ENCODE peak calls at places on chromosomes 3 and 15, in ten cellular contexts. L is small intestine, I is breast epithelium, Q is skeletal muscle cell, E is right cardiac atrium, G is H7, W is epithelial cell of esophagus, U is neural progenitor cell, A is coronary artery, R is heart left ventricle. K is an unnamed sample.

GRCh38 chr3:58034738-58035511 is 26.7 kb downstream of the FLNB start:
- DNase-seq in L (no peak), I (no peak), Q (no peak), E (no peak), G (no peak), W (no peak), U (peak; percentile 53), A (no peak), R (no peak), K (peak; percentile 56)

GRCh38 chr3:16550676-16551341 is 37.3 kb upstream of the RFTN1 start:
- DNase-seq in L (peak; percentile 74), I (no peak), Q (peak; percentile 56), E (peak; percentile 60), G (peak; percentile 54), W (peak; percentile 93), U (peak; percentile 82), A (no peak), R (peak; percentile 58), K (peak; percentile 71)

GRCh38 chr3:172125963-172126403 is 86.6 kb downstream of the FNDC3B start:
- DNase-seq in L (no peak), I (no peak), Q (no peak), E (peak; percentile 80), G (no peak), W (no peak), U (no peak), A (peak; percentile 85), R (peak; percentile 64), K (no peak)

GRCh38 chr3:180048840-180049239 is 12.1 kb upstream of the PEX5L start:
- DNase-seq in L (no peak), I (no peak), Q (peak; percentile 22), E (no peak), G (no peak), W (peak; percentile 29), U (no peak), A (no peak), R (no peak), K (no peak)

GRCh38 chr3:105845488-105845887 is 23.3 kb downstream of the CBLB start:
- DNase-seq in L (no peak), I (no peak), Q (no peak), E (no peak), G (no peak), W (no peak), U (peak; percentile 35), A (no peak), R (no peak), K (no peak)

GRCh38 chr3:50262778-50263177 is 6.2 kb upstream of the SEMA3B start:
- DNase-seq in L (no peak), I (no peak), Q (no peak), E (no peak), G (no peak), W (no peak), U (no peak), A (no peak), R (no peak), K (no peak)

GRCh38 chr3:129001817-129002572 is 891 bp downstream of the EFCC1 start:
- DNase-seq in L (no peak), I (no peak), Q (no peak), E (no peak), G (peak; percentile 83), W (peak; percentile 35), U (peak; percentile 83), A (no peak), R (no peak), K (no peak)

GRCh38 chr3:124760601-124761000 is 30.3 kb downstream of the UMPS start:
- DNase-seq in L (peak; percentile 39), I (no peak), Q (peak; percentile 56), E (no peak), G (peak; percentile 30), W (peak; percentile 38), U (no peak), A (no peak), R (no peak), K (no peak)

GRCh38 chr15:60583946-60584345 is 105.0 kb upstream of the ICE2 start:
- DNase-seq in L (no peak), I (no peak), Q (no peak), E (no peak), G (no peak), W (peak; percentile 15), U (no peak), A (no peak), R (no peak), K (no peak)

GRCh38 chr3:140914384-140914945 is 27.2 kb upstream of the SLC25A36 start:
- DNase-seq in L (no peak), I (no peak), Q (peak; percentile 30), E (no peak), G (no peak), W (no peak), U (no peak), A (no peak), R (no peak), K (no peak)

DNA sequence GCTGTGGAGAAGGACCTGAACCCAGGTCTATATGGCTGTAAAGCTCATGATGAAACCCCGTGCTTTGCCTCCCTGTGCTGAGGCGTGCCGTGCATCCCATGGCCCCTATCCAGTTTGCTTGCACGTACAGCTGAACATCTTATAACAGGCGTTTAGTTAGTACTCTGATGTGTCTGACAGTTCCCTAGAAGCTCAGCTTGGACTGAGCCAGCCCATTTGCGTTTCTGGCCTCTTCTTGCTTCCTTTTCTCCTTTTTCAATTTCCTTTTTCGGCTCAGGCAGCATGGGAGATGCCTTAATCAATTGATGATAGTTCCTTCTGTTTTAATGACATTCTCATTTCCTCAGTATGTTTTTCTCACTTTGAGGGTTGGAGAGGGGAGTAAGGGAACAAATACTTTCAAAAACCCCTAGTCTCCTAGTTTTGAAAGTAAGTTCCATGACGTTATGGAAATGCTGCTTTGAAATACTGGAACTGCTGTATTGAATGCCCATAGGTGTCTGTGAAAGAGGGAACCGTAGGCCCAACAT is 18.8 kb downstream of the IL1RAP start:
- DNase-seq in L (no peak), I (no peak), Q (no peak), E (no peak), G (no peak), W (no peak), U (no peak), A (no peak), R (no peak), K (no peak)
- H3K4me3 ChIP-seq in L (no peak overlapping the region), I (no peak overlapping the region), Q (no peak overlapping the region), E (no peak overlapping the region), G (no peak overlapping the region), W (no peak overlapping the region), U (no peak overlapping the region), A (no peak overlapping the region), R (no peak overlapping the region), K (no peak overlapping the region)

DNA sequence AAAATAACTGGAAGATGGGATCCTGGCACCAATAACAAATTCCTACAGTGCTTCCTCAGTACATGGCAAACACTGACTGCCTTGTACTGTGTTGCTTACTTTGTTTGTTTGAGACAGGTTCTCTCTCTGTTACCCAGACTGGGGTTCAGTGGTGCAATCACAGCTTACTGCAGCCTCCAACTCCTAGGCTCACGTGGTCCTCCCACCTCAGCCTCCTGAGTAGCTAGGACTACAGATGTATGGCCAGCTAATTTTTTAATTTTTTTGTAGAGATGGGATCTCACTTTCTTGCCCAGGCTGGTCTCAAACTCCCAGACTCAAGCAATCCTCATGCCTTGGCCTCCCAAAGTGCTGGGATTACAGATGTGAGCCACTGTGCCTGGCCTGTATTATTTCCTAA is 3.7 kb upstream of the ALPK3 start:
- DNase-seq in L (no peak), I (no peak), Q (no peak), E (no peak), G (no peak), W (no peak), U (no peak), A (no peak), R (no peak), K (no peak)
- H3K4me3 ChIP-seq in L (no peak overlapping the region), I (no peak overlapping the region), Q (no peak overlapping the region), E (no peak overlapping the region), G (no peak overlapping the region), W (no peak overlapping the region), U (no peak overlapping the region), A (no peak overlapping the region), R (no peak overlapping the region), K (no peak overlapping the region)

GRCh38 chr15:66619152-66619903 is 53.5 kb upstream of the LCTL start:
- DNase-seq in L (peak; percentile 71), I (peak; percentile 77), Q (no peak), E (peak; percentile 93), G (peak; percentile 90), W (peak; percentile 74), U (peak; percentile 86), A (peak; percentile 87), R (peak; percentile 75), K (no peak)

GRCh38 chr15:66622677-66623076 is 56.9 kb upstream of the LCTL start:
- DNase-seq in L (peak; percentile 69), I (no peak), Q (no peak), E (no peak), G (peak; percentile 53), W (no peak), U (peak; percentile 38), A (no peak), R (no peak), K (no peak)

GRCh38 chr15:66623801-66624453 is 58.1 kb upstream of the LCTL start:
- DNase-seq in L (no peak), I (no peak), Q (no peak), E (no peak), G (no peak), W (no peak), U (no peak), A (no peak), R (no peak), K (no peak)

GRCh38 chr15:66620744-66621344 is 55.0 kb upstream of the LCTL start:
- DNase-seq in L (no peak), I (no peak), Q (no peak), E (no peak), G (peak; percentile 34), W (no peak), U (no peak), A (no peak), R (no peak), K (no peak)

GRCh38 chr15:66621491-66622467 is 56.0 kb upstream of the LCTL start:
- DNase-seq in L (no peak), I (no peak), Q (no peak), E (peak; percentile 79), G (peak; percentile 86), W (no peak), U (peak; percentile 75), A (no peak), R (no peak), K (no peak)
- H3K4me3 ChIP-seq in L (no peak overlapping the region), I (peak overlapping the region; percentile 15), Q (no peak overlapping the region), E (peak overlapping the region; percentile 30), G (peak overlapping the region; percentile 11), W (no peak overlapping the region), U (peak overlapping the region; percentile 17), A (peak overlapping the region; percentile 68), R (no peak overlapping the region), K (no peak overlapping the region)

DNA sequence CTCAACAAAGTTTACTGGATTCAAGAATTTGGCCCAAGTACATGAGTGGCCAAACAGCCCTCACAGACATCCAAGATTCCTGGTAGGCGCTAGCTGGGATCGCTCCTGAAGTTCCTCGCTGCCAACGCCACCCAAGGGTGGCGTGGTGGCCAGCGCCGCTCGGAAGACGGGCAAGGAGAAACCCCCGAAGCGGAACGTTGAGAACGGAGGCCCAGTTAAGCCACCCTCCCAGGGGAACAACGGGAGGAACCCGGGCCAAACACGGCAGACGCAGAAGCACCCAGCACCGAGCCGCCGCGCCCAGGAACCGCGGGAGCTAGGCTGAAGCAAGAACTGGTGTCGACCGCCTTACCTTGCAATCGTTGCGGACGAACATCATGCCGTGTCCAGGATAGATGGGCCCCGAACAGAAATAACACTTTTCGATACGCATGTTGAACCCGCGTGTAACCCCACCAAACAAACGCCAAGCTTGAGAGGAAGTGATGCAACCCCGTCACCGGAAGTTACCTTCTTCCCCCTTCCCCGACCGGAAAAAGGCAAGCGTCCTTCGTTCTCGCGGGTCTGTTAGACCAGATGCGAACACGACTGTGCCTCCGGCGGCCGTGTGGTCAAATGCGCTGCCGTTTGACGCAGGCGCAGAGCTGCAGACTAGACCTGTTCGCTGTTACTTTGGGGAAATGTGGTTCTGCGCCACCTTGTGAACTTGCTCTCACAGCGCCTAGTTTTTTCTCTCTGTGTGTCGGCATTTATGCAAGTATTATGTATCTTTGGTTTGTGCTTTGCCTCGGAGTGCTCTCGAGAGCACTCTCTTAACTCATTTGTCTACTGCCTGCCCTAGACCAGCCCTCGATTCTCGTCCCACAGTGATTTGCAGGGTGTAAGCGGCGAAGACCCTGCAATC is at the start of gene RSL24D1:
- DNase-seq in L (peak; percentile 99), I (peak; percentile 95), Q (peak; percentile 94), E (peak; percentile 98), G (peak; percentile 84), W (peak; percentile 100), U (peak; percentile 97), A (peak; percentile 97), R (peak; percentile 96), K (peak; percentile 98)
- H3K4me3 ChIP-seq in L (peak within 1 kb of the TSS; percentile 66), I (peak within 1 kb of the TSS; percentile 71), Q (peak within 1 kb of the TSS; percentile 96), E (peak within 1 kb of the TSS; percentile 87), G (peak within 1 kb of the TSS; percentile 64), W (peak within 1 kb of the TSS; percentile 89), U (peak within 1 kb of the TSS; percentile 80), A (peak within 1 kb of the TSS; percentile 91), R (peak within 1 kb of the TSS; percentile 89), K (peak within 1 kb of the TSS; percentile 97)

K was measured in CD8-positive, alpha-beta memory T cell.